ENCODE peak calls at places on chromosomes 5 and 9, in four cellular contexts. One of them, this sample, is unnamed.

GRCh38 chr5:140219068-140219971 is 44.3 kb downstream of the CYSTM1 start:
- DNase-seq in ovary: no peak
- DNase-seq in NCI-H187 treated with DMSO at 0.1 percent for 48 hours: no peak
- DNase-seq in omental fat pad: no peak
- DNase-seq in this sample: no peak

GRCh38 chr5:150918613-150919012 is 13.8 kb upstream of the ZNF300 start:
- DNase-seq in NCI-H187 treated with DMSO at 0.1 percent for 48 hours: no peak
- DNase-seq in omental fat pad: no peak
- DNase-seq in ovary: no peak
- DNase-seq in this sample: no peak

GRCh38 chr5:159156839-159157238 is 52.5 kb downstream of the RNF145 start:
- DNase-seq in NCI-H187 treated with DMSO at 0.1 percent for 48 hours: peak; percentile 16
- DNase-seq in ovary: no peak
- DNase-seq in omental fat pad: no peak
- DNase-seq in this sample: peak; percentile 81

GRCh38 chr5:37519807-37520206 is 140.7 kb downstream of the WDR70 start:
- DNase-seq in NCI-H187 treated with DMSO at 0.1 percent for 48 hours: no peak
- DNase-seq in omental fat pad: no peak
- DNase-seq in ovary: no peak
- DNase-seq in this sample: no peak

GRCh38 chr5:44652674-44653073 is 156.1 kb upstream of the MRPS30 start:
- DNase-seq in omental fat pad: no peak
- DNase-seq in ovary: no peak
- DNase-seq in NCI-H187 treated with DMSO at 0.1 percent for 48 hours: no peak
- DNase-seq in this sample: no peak

GRCh38 chr9:36337865-36338264 is 62.2 kb downstream of the RNF38 start:
- DNase-seq in omental fat pad: no peak
- DNase-seq in NCI-H187 treated with DMSO at 0.1 percent for 48 hours: no peak
- DNase-seq in ovary: no peak
- DNase-seq in this sample: no peak

GRCh38 chr9:83220737-83221136 is 157.8 kb upstream of the RASEF start:
- DNase-seq in NCI-H187 treated with DMSO at 0.1 percent for 48 hours: no peak
- DNase-seq in omental fat pad: no peak
- DNase-seq in ovary: no peak
- DNase-seq in this sample: no peak

GRCh38 chr5:123283031-123283430 is 140.2 kb downstream of the CEP120 start:
- DNase-seq in omental fat pad: no peak
- DNase-seq in NCI-H187 treated with DMSO at 0.1 percent for 48 hours: no peak
- DNase-seq in ovary: no peak
- DNase-seq in this sample: no peak

GRCh38 chr9:224540-225520 is 10.2 kb downstream of the DOCK8 start:
- DNase-seq in omental fat pad: no peak
- DNase-seq in NCI-H187 treated with DMSO at 0.1 percent for 48 hours: no peak
- DNase-seq in ovary: no peak
- DNase-seq in this sample: no peak

GRCh38 chr9:90832251-90832650 is 30.6 kb downstream of the SYK start:
- DNase-seq in NCI-H187 treated with DMSO at 0.1 percent for 48 hours: no peak
- DNase-seq in ovary: no peak
- DNase-seq in omental fat pad: no peak
- DNase-seq in this sample: no peak

GRCh38 chr9:92948632-92949031 is 1.3 kb downstream of the FGD3 start:
- DNase-seq in NCI-H187 treated with DMSO at 0.1 percent for 48 hours: no peak
- DNase-seq in omental fat pad: no peak
- DNase-seq in ovary: no peak
- DNase-seq in this sample: no peak

This sample was measured in A549.